ENCODE peak calls at places on chromosomes 6 and 20, in seven cellular contexts. E, A, T, K, V, G and X are unnamed samples.

GRCh38 chr20:37397076-37397953 is 51.4 kb downstream of the SRC start:
- DNase-seq in T (no peak), K (no peak), G (peak; percentile 41), A (no peak), V (no peak), E (no peak), X (peak; percentile 64)

GRCh38 chr6:109687271-109687721 is 3.7 kb downstream of the AK9 start:
- DNase-seq in E (no peak), V (no peak), T (no peak), A (no peak), K (no peak), G (peak; percentile 86), X (peak; percentile 41)

GRCh38 chr20:33444797-33445560 is 1.4 kb upstream of the SNTA1 start:
- DNase-seq in E (no peak), V (peak; percentile 41), A (no peak), T (peak; percentile 22), G (no peak), K (peak; percentile 46), X (no peak)

GRCh38 chr6:160254467-160255312 is 3.9 kb downstream of the SLC22A2 start:
- DNase-seq in V (no peak), G (no peak), K (no peak), E (no peak), T (no peak), A (no peak), X (no peak)

GRCh38 chr20:50127587-50128519 is 14.9 kb upstream of the UBE2V1 start:
- DNase-seq in V (no peak), A (no peak), K (no peak), G (no peak), T (no peak), E (no peak), X (no peak)

GRCh38 chr6:35668708-35669440 is 19.8 kb downstream of the FKBP5 start:
- DNase-seq in G (no peak), V (no peak), A (no peak), E (no peak), K (no peak), T (no peak), X (no peak)

GRCh38 chr20:37218431-37218830 is 39.1 kb upstream of the MROH8 start:
- DNase-seq in K (no peak), T (no peak), E (no peak), G (no peak), V (no peak), A (no peak), X (no peak)

GRCh38 chr20:63216849-63217471 is 1.0 kb upstream of the YTHDF1 start:
- DNase-seq in K (no peak), V (no peak), T (no peak), A (no peak), E (no peak), G (no peak), X (no peak)

GRCh38 chr6:131258010-131258652 is 122.9 kb downstream of the AKAP7 start:
- DNase-seq in T (no peak), V (no peak), E (no peak), G (no peak), K (no peak), A (no peak), X (no peak)

GRCh38 chr6:16683524-16684194 is 77.6 kb downstream of the ATXN1 start:
- DNase-seq in K (no peak), G (peak; percentile 86), V (no peak), A (no peak), E (no peak), T (no peak), X (no peak)

GRCh38 chr6:159008656-159009288 is 8.8 kb upstream of the RSPH3 start:
- DNase-seq in G (peak; percentile 38), A (no peak), K (peak; percentile 28), T (no peak), E (no peak), V (no peak), X (no peak)

GRCh38 chr6:6001443-6001842 is 5.3 kb downstream of the NRN1 start:
- DNase-seq in G (no peak), E (no peak), T (no peak), K (no peak), A (no peak), V (no peak), X (no peak)

GRCh38 chr20:17498181-17498580 is 33.0 kb downstream of the BFSP1 start:
- DNase-seq in K (no peak), V (no peak), T (no peak), G (peak; percentile 33), E (no peak), A (no peak), X (no peak)

GRCh38 chr6:109513571-109514071 is 30.6 kb upstream of the ZBTB24 start:
- DNase-seq in G (peak; percentile 63), V (no peak), A (no peak), E (no peak), K (no peak), T (no peak), X (no peak)

GRCh38 chr20:63497946-63498935 is 642 bp downstream of the EEF1A2 start:
- DNase-seq in G (peak; percentile 67), E (no peak), A (no peak), T (no peak), K (no peak), V (no peak), X (no peak)

GRCh38 chr20:34680586-34680985 is 3.7 kb upstream of the PIGU start:
- DNase-seq in A (no peak), G (no peak), V (no peak), E (no peak), K (no peak), T (no peak), X (no peak)

GRCh38 chr20:50304501-50304856 is 113.8 kb downstream of the CEBPB start:
- DNase-seq in T (no peak), A (no peak), E (no peak), G (no peak), K (no peak), V (no peak), X (no peak)

GRCh38 chr20:53828673-53829085 is 235.0 kb upstream of the ZNF217 start:
- DNase-seq in T (no peak), V (no peak), E (no peak), K (no peak), G (peak; percentile 91), A (no peak), X (no peak)

GRCh38 chr6:121856296-121856695 is 420.9 kb downstream of the GJA1 start:
- DNase-seq in G (no peak), E (no peak), T (no peak), V (no peak), K (no peak), A (no peak), X (no peak)

GRCh38 chr6:116562614-116563013 is 8.7 kb upstream of the RWDD1 start:
- DNase-seq in T (no peak), G (no peak), K (no peak), E (no peak), A (no peak), V (no peak), X (no peak)

GRCh38 chr6:20564269-20564668 is 30.0 kb downstream of the CDKAL1 start:
- DNase-seq in V (no peak), T (no peak), E (no peak), K (no peak), G (peak; percentile 50), A (no peak), X (no peak)

GRCh38 chr20:56527521-56527920 is 3.0 kb downstream of the FAM209A start:
- DNase-seq in T (no peak), E (no peak), A (no peak), V (no peak), K (no peak), G (no peak), X (no peak)

GRCh38 chr6:17178754-17179153 is 76.9 kb downstream of the STMND1 start:
- DNase-seq in V (no peak), T (no peak), A (no peak), G (no peak), K (no peak), E (no peak), X (no peak)

GRCh38 chr6:95280690-95281273 is 296.6 kb upstream of the MANEA start:
- DNase-seq in G (peak; percentile 2), T (no peak), A (no peak), V (no peak), E (no peak), K (no peak), X (no peak)

GRCh38 chr6:41273699-41274098 is 12.8 kb downstream of the TREM1 start:
- DNase-seq in A (no peak), E (no peak), T (no peak), G (no peak), K (no peak), V (no peak), X (no peak)

GRCh38 chr20:25676164-25676809 is 20.4 kb downstream of the ZNF337 start:
- DNase-seq in E (no peak), V (no peak), G (peak; percentile 34), A (no peak), T (no peak), K (no peak), X (no peak)